ENCODE peak calls at places on chromosome 7, in eight cellular contexts. U is tibial nerve, C is stomach, P is transverse colon, W is suprapubic skin, M is ovary, Q is sigmoid colon, B is K562. K is an unnamed sample.

GRCh38 chr7:93011351-93012294 is 106.2 kb downstream of the SAMD9 start:
- DNase-seq in U (no peak), C (no peak), P (no peak), W (no peak), M (no peak), Q (no peak), B (no peak), K (no peak)

GRCh38 chr7:45695249-45695995 is 121.3 kb downstream of the ADCY1 start:
- DNase-seq in U (no peak), C (peak; percentile 4), P (no peak), W (peak; percentile 16), M (no peak), Q (no peak), B (no peak), K (peak; percentile 82)

GRCh38 chr7:123615344-123615743 is 13.7 kb downstream of the ASB15 start:
- DNase-seq in U (no peak), C (no peak), P (no peak), W (no peak), M (no peak), Q (no peak), B (no peak), K (no peak)

GRCh38 chr7:85025312-85025756 is 161.5 kb downstream of the SEMA3D start:
- DNase-seq in U (no peak), C (peak; percentile 86), P (peak; percentile 33), W (no peak), M (peak; percentile 19), Q (peak; percentile 53), B (no peak), K (no peak)

GRCh38 chr7:156816943-156817572 is 75.9 kb downstream of the LMBR1 start:
- DNase-seq in U (no peak), C (no peak), P (no peak), W (no peak), M (no peak), Q (no peak), B (no peak), K (no peak)

GRCh38 chr7:23261843-23262452 is 15.4 kb downstream of the GPNMB start:
- DNase-seq in U (no peak), C (peak; percentile 50), P (peak; percentile 52), W (no peak), M (peak; percentile 53), Q (peak; percentile 77), B (peak; percentile 83), K (no peak)

GRCh38 chr7:78398576-78398975 is 600.0 kb downstream of the PHTF2 start:
- DNase-seq in U (no peak), C (no peak), P (no peak), W (no peak), M (no peak), Q (no peak), B (no peak), K (no peak)

GRCh38 chr7:35418716-35419425 is 165.0 kb upstream of the TBX20 start:
- DNase-seq in U (no peak), C (no peak), P (no peak), W (no peak), M (no peak), Q (no peak), B (no peak), K (no peak)

GRCh38 chr7:138491612-138492386 is 31.7 kb downstream of the TRIM24 start:
- DNase-seq in U (no peak), C (no peak), P (no peak), W (no peak), M (no peak), Q (no peak), B (no peak), K (no peak)

GRCh38 chr7:139526578-139527544 is 3.4 kb downstream of the CLEC2L start:
- DNase-seq in U (no peak), C (no peak), P (no peak), W (no peak), M (no peak), Q (no peak), B (no peak), K (no peak)

GRCh38 chr7:7564323-7564780 is 2.3 kb upstream of the MIOS start:
- DNase-seq in U (no peak), C (no peak), P (no peak), W (no peak), M (no peak), Q (no peak), B (no peak), K (no peak)

GRCh38 chr7:7562736-7563135 is 3.9 kb upstream of the MIOS start:
- DNase-seq in U (no peak), C (no peak), P (no peak), W (no peak), M (no peak), Q (no peak), B (no peak), K (no peak)

GRCh38 chr7:7563813-7564212 is 2.9 kb upstream of the MIOS start:
- DNase-seq in U (no peak), C (no peak), P (no peak), W (no peak), M (no peak), Q (no peak), B (no peak), K (no peak)

GRCh38 chr7:7565018-7565680 is 1.5 kb upstream of the MIOS start:
- DNase-seq in U (no peak), C (no peak), P (no peak), W (no peak), M (no peak), Q (no peak), B (no peak), K (no peak)

GRCh38 chr7:7563269-7563668 is 3.4 kb upstream of the MIOS start:
- DNase-seq in U (no peak), C (no peak), P (no peak), W (no peak), M (no peak), Q (no peak), B (no peak), K (no peak)
- TF ChIP-seq EP300 in U (no peak), C (no peak), P (no peak), W (no peak), M (no peak), Q (no peak), B (no peak), K (no peak)

DNA sequence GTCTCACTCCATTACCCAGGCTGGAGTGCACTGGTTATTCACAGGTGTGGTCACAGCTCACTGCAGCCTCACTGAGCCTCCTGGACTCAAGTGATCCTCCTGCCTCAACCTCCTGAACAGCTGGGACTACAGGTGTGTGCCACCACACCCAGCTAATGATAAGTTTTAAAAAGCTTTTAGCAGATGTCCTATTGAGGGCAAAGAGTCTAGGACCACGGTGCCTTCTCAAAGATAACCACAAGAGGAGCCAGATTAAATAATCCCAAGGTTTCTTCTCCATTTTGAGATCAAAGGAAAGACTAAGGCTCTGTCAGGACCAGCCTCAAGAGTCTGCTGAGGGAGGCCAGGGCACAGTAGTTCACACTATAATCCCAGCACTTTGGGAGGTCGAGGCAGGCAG is 4.7 kb downstream of the ATP5MF start:
- DNase-seq in U (no peak), C (no peak), P (no peak), W (no peak), M (no peak), Q (no peak), B (no peak), K (no peak)
- H3K4me1 ChIP-seq in U (no peaks in the 10 kb centered on the region), C (peaks cover 20% of the 10 kb centered on the region), P (peaks cover 21% of the 10 kb centered on the region), W (peaks cover 43% of the 10 kb centered on the region), M (peaks cover 2% of the 10 kb centered on the region), Q (peaks cover 39% of the 10 kb centered on the region), B (peaks cover 34% of the 10 kb centered on the region), K (peaks cover 70% of the 10 kb centered on the region)

DNA sequence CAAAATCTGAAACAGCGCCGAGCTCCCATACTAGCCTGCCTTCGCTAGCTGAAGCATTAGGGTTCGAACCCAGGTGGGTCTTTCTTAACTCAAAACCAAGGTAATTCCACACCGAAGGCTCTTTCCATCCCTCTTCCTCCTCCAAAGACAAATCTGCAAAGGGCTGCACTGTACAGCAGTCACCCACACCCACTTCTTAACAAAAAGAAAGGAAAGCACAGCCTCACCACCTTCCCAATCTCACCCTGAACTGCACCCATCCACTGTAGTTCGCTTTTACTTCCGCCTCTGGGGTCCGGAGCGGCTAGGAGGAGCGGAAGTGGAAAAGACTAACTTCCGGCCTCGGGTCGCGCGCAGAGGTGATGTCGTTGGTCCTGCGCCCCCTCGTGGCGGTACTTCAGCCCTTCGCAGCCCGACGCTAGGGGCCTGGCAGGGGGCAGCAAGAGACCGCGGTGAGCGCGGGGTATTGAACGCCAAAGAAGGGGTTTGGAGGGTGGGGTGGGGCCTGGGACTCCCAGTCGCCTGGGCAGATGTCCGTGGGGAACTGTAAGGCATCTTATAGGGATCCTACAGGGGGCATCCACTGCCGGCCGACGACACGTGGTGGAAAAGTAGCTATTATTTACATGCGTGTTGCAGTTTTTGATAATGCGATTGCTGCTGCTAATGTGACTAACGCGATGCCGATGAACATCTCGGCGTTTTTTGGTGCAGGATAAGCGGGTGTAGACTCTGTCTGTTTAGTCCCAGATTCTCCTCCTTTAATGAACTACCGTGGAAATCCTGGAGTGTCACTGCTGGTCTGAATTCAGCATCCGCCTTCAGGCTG is at the start of gene MTERF1:
- DNase-seq in U (peak; percentile 84), C (peak; percentile 94), P (peak; percentile 93), W (peak; percentile 96), M (peak; percentile 93), Q (peak; percentile 95), B (peak; percentile 90), K (peak; percentile 96)
- TF ChIP-seq POLR2A in U (no peak), C (no peak), P (peak; percentile 32), W (no peak), M (no peak), Q (no peak), B (peak; percentile 98), K (no peak)

GRCh38 chr7:66310620-66311019 is 105.5 kb downstream of the TPST1 start:
- DNase-seq in U (no peak), C (no peak), P (no peak), W (no peak), M (no peak), Q (no peak), B (no peak), K (no peak)

GRCh38 chr7:66306243-66306642 is 101.1 kb downstream of the TPST1 start:
- DNase-seq in U (no peak), C (peak; percentile 51), P (no peak), W (no peak), M (no peak), Q (no peak), B (no peak), K (no peak)

GRCh38 chr7:66308411-66308810 is 103.3 kb downstream of the TPST1 start:
- DNase-seq in U (no peak), C (no peak), P (no peak), W (no peak), M (no peak), Q (no peak), B (no peak), K (no peak)

GRCh38 chr7:66304536-66304935 is 99.4 kb downstream of the TPST1 start:
- DNase-seq in U (no peak), C (no peak), P (no peak), W (no peak), M (no peak), Q (no peak), B (no peak), K (no peak)

DNA sequence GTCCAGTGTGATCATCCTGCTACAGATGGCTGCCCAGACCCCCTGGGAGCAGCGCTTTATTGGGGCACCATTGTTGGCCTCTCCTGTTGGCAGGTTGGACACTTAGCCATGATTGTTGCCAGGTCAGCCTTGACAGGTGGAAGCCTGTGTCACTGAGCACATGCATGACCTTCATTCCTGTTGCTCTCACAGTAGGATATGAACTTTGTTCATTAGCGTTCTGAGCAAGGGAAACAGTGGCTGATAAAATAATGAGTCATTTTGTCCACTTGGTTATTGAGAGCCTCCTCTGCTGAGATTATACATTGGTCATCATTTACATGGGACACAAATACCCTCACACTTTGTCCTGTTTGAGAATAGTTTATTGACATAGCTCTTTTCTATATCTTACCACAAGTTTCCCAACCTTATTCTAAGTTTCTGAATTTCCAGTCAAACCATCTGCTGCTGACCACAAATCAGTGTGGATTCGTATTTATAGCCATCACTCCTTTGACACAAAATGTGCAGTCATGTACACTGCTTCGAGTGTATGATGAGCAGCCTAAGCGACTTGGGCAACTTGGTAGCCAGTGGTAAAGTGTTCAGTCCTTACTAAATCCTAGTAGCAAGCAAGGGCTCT is 102.6 kb downstream of the TPST1 start:
- DNase-seq in U (no peak), C (peak; percentile 35), P (no peak), W (no peak), M (no peak), Q (no peak), B (no peak), K (no peak)
- TF ChIP-seq EP300 in U (no peak), C (no peak), P (no peak), W (no peak), M (no peak), Q (no peak), B (no peak), K (no peak)